ENCODE peak calls at places on chromosomes 12 and 14, in seven cellular contexts. One of them, this sample, is unnamed.

GRCh38 chr12:43655586-43655985 is 103.0 kb downstream of the PUS7L start:
- DNase-seq in naive thymus-derived CD8-positive, alpha-beta T cell: no peak
- DNase-seq in GOT3: no peak
- DNase-seq in GM03348: no peak
- DNase-seq in H7: no peak
- DNase-seq in stromal cell of bone marrow: no peak
- DNase-seq in HTR-8/SVneo: no peak
- DNase-seq in this sample: no peak

GRCh38 chr14:82689948-82690347 is 1156.3 kb upstream of the SEL1L start:
- DNase-seq in H7: no peak
- DNase-seq in stromal cell of bone marrow: no peak
- DNase-seq in HTR-8/SVneo: no peak
- DNase-seq in GOT3: no peak
- DNase-seq in naive thymus-derived CD8-positive, alpha-beta T cell: no peak
- DNase-seq in GM03348: no peak
- DNase-seq in this sample: no peak

GRCh38 chr12:119208626-119209061 is 29.9 kb downstream of the HSPB8 start:
- DNase-seq in stromal cell of bone marrow: peak
- DNase-seq in naive thymus-derived CD8-positive, alpha-beta T cell: no peak
- DNase-seq in HTR-8/SVneo: no peak
- DNase-seq in GOT3: peak
- DNase-seq in GM03348: peak
- DNase-seq in H7: no peak
- DNase-seq in this sample: no peak

GRCh38 chr12:62783881-62784280 is 151.1 kb downstream of the PPM1H start:
- DNase-seq in GM03348: no peak
- DNase-seq in naive thymus-derived CD8-positive, alpha-beta T cell: no peak
- DNase-seq in H7: no peak
- DNase-seq in GOT3: no peak
- DNase-seq in stromal cell of bone marrow: no peak
- DNase-seq in HTR-8/SVneo: no peak
- DNase-seq in this sample: no peak

GRCh38 chr12:12627308-12627827 is 15.7 kb downstream of the CREBL2 start:
- DNase-seq in stromal cell of bone marrow: no peak
- DNase-seq in naive thymus-derived CD8-positive, alpha-beta T cell: no peak
- DNase-seq in GM03348: no peak
- DNase-seq in H7: no peak
- DNase-seq in GOT3: no peak
- DNase-seq in HTR-8/SVneo: no peak
- DNase-seq in this sample: no peak

GRCh38 chr14:100629696-100630095 is 42.5 kb upstream of the BEGAIN start:
- DNase-seq in GOT3: peak
- DNase-seq in stromal cell of bone marrow: peak
- DNase-seq in H7: peak
- DNase-seq in GM03348: no peak
- DNase-seq in HTR-8/SVneo: no peak
- DNase-seq in naive thymus-derived CD8-positive, alpha-beta T cell: no peak
- DNase-seq in this sample: no peak

GRCh38 chr14:80427101-80427500 is 215.8 kb upstream of the DIO2 start:
- DNase-seq in naive thymus-derived CD8-positive, alpha-beta T cell: no peak
- DNase-seq in H7: no peak
- DNase-seq in HTR-8/SVneo: no peak
- DNase-seq in stromal cell of bone marrow: no peak
- DNase-seq in GOT3: no peak
- DNase-seq in GM03348: no peak
- DNase-seq in this sample: no peak

GRCh38 chr12:13165578-13166120 is 30.9 kb upstream of the EMP1 start:
- DNase-seq in GM03348: peak
- DNase-seq in H7: no peak
- DNase-seq in stromal cell of bone marrow: peak
- DNase-seq in naive thymus-derived CD8-positive, alpha-beta T cell: peak
- DNase-seq in GOT3: peak
- DNase-seq in HTR-8/SVneo: peak
- DNase-seq in this sample: no peak

GRCh38 chr14:66087231-66087630 is 398.9 kb upstream of the CCDC196 start:
- DNase-seq in H7: no peak
- DNase-seq in naive thymus-derived CD8-positive, alpha-beta T cell: no peak
- DNase-seq in GOT3: no peak
- DNase-seq in GM03348: peak
- DNase-seq in stromal cell of bone marrow: no peak
- DNase-seq in HTR-8/SVneo: no peak
- DNase-seq in this sample: no peak

This sample was measured in cortex of kidney.